ENCODE peak calls at places on chromosomes 16 and 17, in five cellular contexts. One of them, this sample, is unnamed.
A peak's percentile ranks its signal among the peaks of the same experiment; 100 is the strongest.

GRCh38 chr16:165539-166374 is at the start of gene HBM:
- DNase-seq in stomach: no peak
- DNase-seq in progenitor cell of endocrine pancreas: no peak
- DNase-seq in CD8-positive, alpha-beta T cell: no peak
- DNase-seq in activated B cell treated with CpG ODN at 0.5 μM for 24 hours: no peak
- DNase-seq in this sample: no peak

GRCh38 chr17:1186923-1187771 is 7.4 kb upstream of the ABR start:
- DNase-seq in stomach: peak; percentile 86
- DNase-seq in progenitor cell of endocrine pancreas: peak; percentile 78
- DNase-seq in CD8-positive, alpha-beta T cell: peak; percentile 57
- DNase-seq in activated B cell treated with CpG ODN at 0.5 μM for 24 hours: peak; percentile 73
- DNase-seq in this sample: peak; percentile 83

GRCh38 chr17:8477653-8478441 is 42.2 kb downstream of the NDEL1 start:
- DNase-seq in stomach: no peak
- DNase-seq in progenitor cell of endocrine pancreas: no peak
- DNase-seq in CD8-positive, alpha-beta T cell: no peak
- DNase-seq in activated B cell treated with CpG ODN at 0.5 μM for 24 hours: no peak
- DNase-seq in this sample: no peak

GRCh38 chr16:65524997-65525396 is 403.1 kb upstream of the CDH11 start:
- DNase-seq in stomach: no peak
- DNase-seq in progenitor cell of endocrine pancreas: no peak
- DNase-seq in CD8-positive, alpha-beta T cell: no peak
- DNase-seq in activated B cell treated with CpG ODN at 0.5 μM for 24 hours: no peak
- DNase-seq in this sample: no peak

GRCh38 chr17:7916799-7917198 is 710 bp upstream of the RNF227 start:
- DNase-seq in stomach: no peak
- DNase-seq in progenitor cell of endocrine pancreas: no peak
- DNase-seq in CD8-positive, alpha-beta T cell: no peak
- DNase-seq in activated B cell treated with CpG ODN at 0.5 μM for 24 hours: no peak
- DNase-seq in this sample: peak; percentile 61

GRCh38 chr17:39963826-39964225 is 1.0 kb downstream of the GSDMA start:
- DNase-seq in stomach: no peak
- DNase-seq in progenitor cell of endocrine pancreas: no peak
- DNase-seq in CD8-positive, alpha-beta T cell: peak; percentile 45
- DNase-seq in activated B cell treated with CpG ODN at 0.5 μM for 24 hours: no peak
- DNase-seq in this sample: no peak

GRCh38 chr17:48457080-48457836 is 27.2 kb upstream of the SKAP1 start:
- DNase-seq in stomach: peak; percentile 63
- DNase-seq in progenitor cell of endocrine pancreas: peak; percentile 62
- DNase-seq in CD8-positive, alpha-beta T cell: peak; percentile 66
- DNase-seq in activated B cell treated with CpG ODN at 0.5 μM for 24 hours: peak; percentile 60
- DNase-seq in this sample: peak; percentile 19

GRCh38 chr17:81543339-81543675 is 8.8 kb downstream of the FAAP100 start:
- DNase-seq in stomach: no peak
- DNase-seq in progenitor cell of endocrine pancreas: no peak
- DNase-seq in CD8-positive, alpha-beta T cell: no peak
- DNase-seq in activated B cell treated with CpG ODN at 0.5 μM for 24 hours: no peak
- DNase-seq in this sample: no peak

GRCh38 chr17:50559674-50560184 is 786 bp upstream of the CACNA1G start:
- DNase-seq in stomach: peak; percentile 53
- DNase-seq in progenitor cell of endocrine pancreas: no peak
- DNase-seq in CD8-positive, alpha-beta T cell: no peak
- DNase-seq in activated B cell treated with CpG ODN at 0.5 μM for 24 hours: no peak
- DNase-seq in this sample: no peak

GRCh38 chr17:72967963-72968585 is 124.4 kb downstream of the SLC39A11 start:
- DNase-seq in stomach: no peak
- DNase-seq in progenitor cell of endocrine pancreas: no peak
- DNase-seq in CD8-positive, alpha-beta T cell: no peak
- DNase-seq in activated B cell treated with CpG ODN at 0.5 μM for 24 hours: no peak
- DNase-seq in this sample: no peak

GRCh38 chr17:68910256-68910705 is 44.9 kb downstream of the ABCA8 start:
- DNase-seq in stomach: no peak
- DNase-seq in progenitor cell of endocrine pancreas: no peak
- DNase-seq in CD8-positive, alpha-beta T cell: no peak
- DNase-seq in activated B cell treated with CpG ODN at 0.5 μM for 24 hours: no peak
- DNase-seq in this sample: no peak

GRCh38 chr16:17757808-17758207 is 287.0 kb upstream of the XYLT1 start:
- DNase-seq in stomach: no peak
- DNase-seq in progenitor cell of endocrine pancreas: no peak
- DNase-seq in CD8-positive, alpha-beta T cell: no peak
- DNase-seq in activated B cell treated with CpG ODN at 0.5 μM for 24 hours: no peak
- DNase-seq in this sample: no peak

GRCh38 chr17:7562208-7562605 is 488 bp downstream of the SENP3 start:
- DNase-seq in stomach: no peak
- DNase-seq in progenitor cell of endocrine pancreas: no peak
- DNase-seq in CD8-positive, alpha-beta T cell: no peak
- DNase-seq in activated B cell treated with CpG ODN at 0.5 μM for 24 hours: no peak
- DNase-seq in this sample: no peak

GRCh38 chr16:78505544-78506371 is 406.3 kb downstream of the WWOX start:
- DNase-seq in stomach: peak; percentile 33
- DNase-seq in progenitor cell of endocrine pancreas: no peak
- DNase-seq in CD8-positive, alpha-beta T cell: no peak
- DNase-seq in activated B cell treated with CpG ODN at 0.5 μM for 24 hours: no peak
- DNase-seq in this sample: no peak

GRCh38 chr16:79316004-79316458 is 284.5 kb downstream of the MAF start:
- DNase-seq in stomach: no peak
- DNase-seq in progenitor cell of endocrine pancreas: no peak
- DNase-seq in CD8-positive, alpha-beta T cell: no peak
- DNase-seq in activated B cell treated with CpG ODN at 0.5 μM for 24 hours: no peak
- DNase-seq in this sample: no peak

GRCh38 chr17:70661342-70662222 is 492.2 kb downstream of the KCNJ2 start:
- DNase-seq in stomach: no peak
- DNase-seq in progenitor cell of endocrine pancreas: no peak
- DNase-seq in CD8-positive, alpha-beta T cell: no peak
- DNase-seq in activated B cell treated with CpG ODN at 0.5 μM for 24 hours: no peak
- DNase-seq in this sample: no peak

GRCh38 chr17:41315204-41315794 is at the start of gene KRTAP17-1:
- DNase-seq in stomach: no peak
- DNase-seq in progenitor cell of endocrine pancreas: no peak
- DNase-seq in CD8-positive, alpha-beta T cell: no peak
- DNase-seq in activated B cell treated with CpG ODN at 0.5 μM for 24 hours: no peak
- DNase-seq in this sample: no peak

GRCh38 chr17:80260791-80261158 is at the start of gene RNF213:
- DNase-seq in stomach: peak; percentile 68
- DNase-seq in progenitor cell of endocrine pancreas: peak; percentile 46
- DNase-seq in CD8-positive, alpha-beta T cell: peak; percentile 43
- DNase-seq in activated B cell treated with CpG ODN at 0.5 μM for 24 hours: peak; percentile 67
- DNase-seq in this sample: no peak

GRCh38 chr17:82754297-82755208 is 2.7 kb downstream of the TBCD start:
- DNase-seq in stomach: no peak
- DNase-seq in progenitor cell of endocrine pancreas: no peak
- DNase-seq in CD8-positive, alpha-beta T cell: no peak
- DNase-seq in activated B cell treated with CpG ODN at 0.5 μM for 24 hours: no peak
- DNase-seq in this sample: no peak

GRCh38 chr17:7476951-7477350 is 2.5 kb downstream of the ZBTB4 start:
- DNase-seq in stomach: no peak
- DNase-seq in progenitor cell of endocrine pancreas: no peak
- DNase-seq in CD8-positive, alpha-beta T cell: no peak
- DNase-seq in activated B cell treated with CpG ODN at 0.5 μM for 24 hours: no peak
- DNase-seq in this sample: no peak

GRCh38 chr17:80408872-80409271 is 6.1 kb upstream of the ENDOV start:
- DNase-seq in stomach: peak; percentile 42
- DNase-seq in progenitor cell of endocrine pancreas: no peak
- DNase-seq in CD8-positive, alpha-beta T cell: no peak
- DNase-seq in activated B cell treated with CpG ODN at 0.5 μM for 24 hours: no peak
- DNase-seq in this sample: no peak

GRCh38 chr16:14307059-14307531 is 236.0 kb downstream of the MRTFB start:
- DNase-seq in stomach: no peak
- DNase-seq in progenitor cell of endocrine pancreas: no peak
- DNase-seq in CD8-positive, alpha-beta T cell: no peak
- DNase-seq in activated B cell treated with CpG ODN at 0.5 μM for 24 hours: no peak
- DNase-seq in this sample: no peak

GRCh38 chr16:14309906-14310305 is 238.8 kb downstream of the MRTFB start:
- DNase-seq in stomach: no peak
- DNase-seq in progenitor cell of endocrine pancreas: no peak
- DNase-seq in CD8-positive, alpha-beta T cell: no peak
- DNase-seq in activated B cell treated with CpG ODN at 0.5 μM for 24 hours: no peak
- DNase-seq in this sample: peak; percentile 92

GRCh38 chr16:14309001-14309886 is 238.1 kb downstream of the MRTFB start:
- DNase-seq in stomach: peak; percentile 42
- DNase-seq in progenitor cell of endocrine pancreas: peak; percentile 51
- DNase-seq in CD8-positive, alpha-beta T cell: no peak
- DNase-seq in activated B cell treated with CpG ODN at 0.5 μM for 24 hours: no peak
- DNase-seq in this sample: peak; percentile 67

GRCh38 chr16:14307623-14308356 is 236.7 kb downstream of the MRTFB start:
- DNase-seq in stomach: no peak
- DNase-seq in progenitor cell of endocrine pancreas: no peak
- DNase-seq in CD8-positive, alpha-beta T cell: no peak
- DNase-seq in activated B cell treated with CpG ODN at 0.5 μM for 24 hours: no peak
- DNase-seq in this sample: no peak

DNA sequence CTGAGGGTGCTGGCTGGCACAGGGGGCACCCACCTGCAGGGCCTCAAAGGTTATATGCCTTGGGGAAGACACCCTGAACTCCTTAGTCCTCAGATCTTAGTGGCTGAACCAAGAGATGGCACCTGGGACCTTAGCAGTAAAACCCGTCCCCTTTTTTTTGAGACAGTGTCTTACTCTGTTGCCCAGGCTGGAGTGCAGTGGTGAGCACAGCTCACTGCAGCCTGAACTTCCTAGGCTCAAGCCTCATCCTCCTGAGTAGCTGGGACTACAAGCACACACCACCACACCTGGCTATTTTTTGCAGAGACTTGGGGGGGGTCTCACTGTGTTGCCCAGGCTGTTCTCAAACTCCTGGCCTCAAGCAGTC is 237.2 kb downstream of the MRTFB start:
- DNase-seq in stomach: no peak
- DNase-seq in progenitor cell of endocrine pancreas: no peak
- DNase-seq in CD8-positive, alpha-beta T cell: no peak
- DNase-seq in activated B cell treated with CpG ODN at 0.5 μM for 24 hours: no peak
- DNase-seq in this sample: no peak
- TF ChIP-seq CTCF in stomach: no peak
- TF ChIP-seq CTCF in progenitor cell of endocrine pancreas: no peak
- TF ChIP-seq CTCF in CD8-positive, alpha-beta T cell: no peak
- TF ChIP-seq CTCF in activated B cell treated with CpG ODN at 0.5 μM for 24 hours: no peak
- TF ChIP-seq CTCF in this sample: peak; percentile 16

DNA sequence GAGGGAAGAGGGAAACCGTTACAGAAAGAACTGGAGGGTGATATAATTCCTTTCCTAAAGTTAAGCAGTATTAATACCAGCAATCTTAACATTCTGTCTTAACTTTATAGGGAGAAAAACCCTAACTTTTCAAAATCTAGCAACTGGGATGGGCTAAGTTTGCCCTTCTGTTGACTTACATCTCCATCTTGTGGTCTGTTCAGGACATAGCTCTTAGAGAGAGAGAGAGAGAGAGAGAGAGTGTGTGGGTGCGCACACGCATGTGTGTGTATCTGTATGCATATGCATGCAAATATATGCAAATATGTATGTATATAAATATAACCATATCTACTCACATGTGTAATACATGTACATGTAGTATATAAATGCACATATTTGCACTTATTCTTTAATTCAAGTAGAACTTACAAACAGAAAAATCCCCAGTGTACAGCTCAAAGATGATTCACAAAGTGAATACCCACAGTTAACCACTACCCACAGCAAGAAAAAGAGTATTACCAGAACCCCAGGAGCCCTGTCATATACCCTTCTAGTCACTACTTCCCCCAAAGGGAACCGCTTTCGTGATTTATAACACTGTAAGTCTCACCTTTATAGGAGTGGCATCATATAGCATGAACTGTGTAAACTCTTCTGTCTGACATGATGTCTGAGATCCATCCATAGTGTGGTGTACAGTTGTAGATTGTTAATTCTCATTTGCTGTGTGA is 46.4 kb downstream of the STX8 start:
- DNase-seq in stomach: no peak
- DNase-seq in progenitor cell of endocrine pancreas: no peak
- DNase-seq in CD8-positive, alpha-beta T cell: no peak
- DNase-seq in activated B cell treated with CpG ODN at 0.5 μM for 24 hours: no peak
- DNase-seq in this sample: peak; percentile 12
- TF ChIP-seq CTCF in stomach: no peak
- TF ChIP-seq CTCF in progenitor cell of endocrine pancreas: peak; percentile 59
- TF ChIP-seq CTCF in CD8-positive, alpha-beta T cell: no peak
- TF ChIP-seq CTCF in activated B cell treated with CpG ODN at 0.5 μM for 24 hours: no peak
- TF ChIP-seq CTCF in this sample: peak; percentile 75

GRCh38 chr17:38342886-38343607 is 709 bp downstream of the GPR179 start:
- DNase-seq in stomach: no peak
- DNase-seq in progenitor cell of endocrine pancreas: no peak
- DNase-seq in CD8-positive, alpha-beta T cell: no peak
- DNase-seq in activated B cell treated with CpG ODN at 0.5 μM for 24 hours: no peak
- DNase-seq in this sample: no peak
- TF ChIP-seq CTCF in stomach: no peak
- TF ChIP-seq CTCF in progenitor cell of endocrine pancreas: no peak
- TF ChIP-seq CTCF in CD8-positive, alpha-beta T cell: no peak
- TF ChIP-seq CTCF in activated B cell treated with CpG ODN at 0.5 μM for 24 hours: no peak
- TF ChIP-seq CTCF in this sample: peak; percentile 11

DNA sequence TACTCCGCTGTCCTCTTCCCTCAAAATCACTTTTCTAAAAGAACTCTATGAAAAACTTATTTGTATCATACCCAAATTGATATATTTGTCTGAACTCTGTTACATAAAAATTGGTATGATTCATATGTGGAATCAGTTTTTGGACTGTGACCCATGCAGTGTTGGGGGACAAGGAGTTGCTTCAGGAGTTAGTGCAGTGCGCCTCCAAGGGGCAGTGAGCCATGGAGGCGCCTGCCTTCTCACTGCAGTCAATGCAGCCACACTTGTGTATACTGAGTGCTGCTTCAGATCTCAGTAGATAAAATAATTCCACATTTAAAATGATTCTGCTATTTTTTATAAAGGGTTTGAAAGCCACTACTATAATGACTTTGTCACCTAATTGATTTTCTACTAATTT is 32.5 kb downstream of the DGKE start:
- DNase-seq in stomach: no peak
- DNase-seq in progenitor cell of endocrine pancreas: no peak
- DNase-seq in CD8-positive, alpha-beta T cell: no peak
- DNase-seq in activated B cell treated with CpG ODN at 0.5 μM for 24 hours: no peak
- DNase-seq in this sample: no peak
- TF ChIP-seq CTCF in stomach: no peak
- TF ChIP-seq CTCF in progenitor cell of endocrine pancreas: no peak
- TF ChIP-seq CTCF in CD8-positive, alpha-beta T cell: no peak
- TF ChIP-seq CTCF in activated B cell treated with CpG ODN at 0.5 μM for 24 hours: no peak
- TF ChIP-seq CTCF in this sample: peak; percentile 24

DNA sequence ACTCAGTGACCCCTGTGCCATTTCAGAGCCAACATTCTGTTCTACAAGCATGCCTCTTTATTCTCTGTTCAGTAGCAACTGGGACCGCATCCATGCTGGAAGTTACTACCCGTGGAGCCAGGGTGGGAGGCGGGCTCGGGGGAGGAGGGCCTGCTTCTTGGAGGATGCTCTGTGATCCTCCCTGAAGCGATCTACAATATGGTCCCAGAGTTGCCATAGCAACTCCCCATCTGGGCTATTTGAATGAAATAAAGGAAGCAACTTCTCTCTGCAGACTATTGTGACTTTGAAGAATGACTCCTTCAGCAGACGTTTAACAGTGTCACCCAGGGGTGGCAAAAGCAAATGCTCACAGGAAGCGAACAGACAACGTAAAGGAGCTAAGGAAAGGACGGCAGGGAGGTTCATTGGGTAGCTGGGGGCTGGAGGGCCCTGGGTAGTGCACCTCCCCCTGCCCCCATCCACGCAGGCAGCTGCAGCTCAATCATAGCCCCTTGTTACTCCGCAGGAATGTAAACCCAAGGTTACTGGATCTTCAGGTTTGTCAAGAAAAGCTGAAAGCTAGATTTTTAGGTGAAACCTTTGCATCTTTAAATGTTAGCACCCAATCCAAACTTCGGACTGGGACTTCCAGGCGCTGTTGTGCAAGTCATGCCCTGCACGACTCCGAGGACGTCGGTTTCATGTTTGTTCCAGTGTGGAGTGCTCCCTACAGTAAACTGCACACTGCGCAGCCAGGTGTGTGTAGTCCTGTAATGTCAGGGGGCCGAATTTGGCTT is 51.1 kb upstream of the MEAK7 start:
- DNase-seq in stomach: no peak
- DNase-seq in progenitor cell of endocrine pancreas: no peak
- DNase-seq in CD8-positive, alpha-beta T cell: no peak
- DNase-seq in activated B cell treated with CpG ODN at 0.5 μM for 24 hours: no peak
- DNase-seq in this sample: no peak
- TF ChIP-seq CTCF in stomach: no peak
- TF ChIP-seq CTCF in progenitor cell of endocrine pancreas: no peak
- TF ChIP-seq CTCF in CD8-positive, alpha-beta T cell: no peak
- TF ChIP-seq CTCF in activated B cell treated with CpG ODN at 0.5 μM for 24 hours: no peak
- TF ChIP-seq CTCF in this sample: no peak